ENCODE peak calls at places on chromosomes 5 and 9, in six cellular contexts. F is nephron progenitor cell, L is fibroblast of pulmonary artery, H is lower lobe of right lung, J is breast epithelium, E is uterus. B is an unnamed sample.

GRCh38 chr9:83955985-83956287 is 24.1 kb downstream of the HNRNPK start:
- DNase-seq in F (no peak), L (no peak), H (no peak), J (no peak), E (no peak), B (no peak)

GRCh38 chr9:89821081-89821480 is 216.3 kb downstream of the GADD45G start:
- DNase-seq in F (no peak), L (no peak), H (no peak), J (peak; percentile 27), E (no peak), B (no peak)

GRCh38 chr5:55232194-55232984 is 1.0 kb downstream of the CCNO start:
- DNase-seq in F (peak; percentile 50), L (no peak), H (peak; percentile 40), J (no peak), E (no peak), B (no peak)

GRCh38 chr9:136644593-136645342 is 17.9 kb upstream of the EGFL7 start:
- DNase-seq in F (peak; percentile 80), L (no peak), H (peak; percentile 90), J (no peak), E (peak; percentile 67), B (peak; percentile 91)

GRCh38 chr5:159178978-159179377 is 30.4 kb downstream of the RNF145 start:
- DNase-seq in F (no peak), L (peak; percentile 99), H (no peak), J (no peak), E (peak; percentile 38), B (no peak)

GRCh38 chr5:139655727-139656271 is 7.7 kb downstream of the CXXC5 start:
- DNase-seq in F (peak; percentile 54), L (no peak), H (peak; percentile 75), J (no peak), E (no peak), B (no peak)

GRCh38 chr9:126440938-126441337 is 114.3 kb downstream of the MVB12B start:
- DNase-seq in F (no peak), L (peak; percentile 4), H (no peak), J (no peak), E (no peak), B (no peak)

GRCh38 chr9:134551657-134552348 is 89.8 kb upstream of the COL5A1 start:
- DNase-seq in F (no peak), L (peak; percentile 75), H (peak; percentile 45), J (peak; percentile 30), E (no peak), B (no peak)

GRCh38 chr9:19154135-19154612 is 26.9 kb upstream of the PLIN2 start:
- DNase-seq in F (no peak), L (peak; percentile 100), H (no peak), J (peak; percentile 46), E (peak; percentile 88), B (no peak)

GRCh38 chr5:128455861-128456361 is 82.1 kb downstream of the FBN2 start:
- DNase-seq in F (no peak), L (no peak), H (no peak), J (no peak), E (no peak), B (no peak)

GRCh38 chr5:134077926-134078580 is 36.4 kb upstream of the TCF7 start:
- DNase-seq in F (no peak), L (no peak), H (no peak), J (no peak), E (no peak), B (no peak)

GRCh38 chr5:10994088-10994986 is 233.3 kb upstream of the DAP start:
- DNase-seq in F (no peak), L (no peak), H (no peak), J (no peak), E (no peak), B (no peak)

GRCh38 chr9:123263227-123263626 is 5.2 kb downstream of the STRBP start:
- DNase-seq in F (no peak), L (no peak), H (no peak), J (no peak), E (no peak), B (no peak)

GRCh38 chr9:75088646-75089368 is 493 bp downstream of the OSTF1 start:
- DNase-seq in F (peak; percentile 66), L (peak; percentile 69), H (peak; percentile 87), J (peak; percentile 36), E (peak; percentile 57), B (no peak)

GRCh38 chr9:93682155-93682968 is 106.0 kb downstream of the PHF2 start:
- DNase-seq in F (peak; percentile 88), L (peak; percentile 58), H (peak; percentile 67), J (no peak), E (peak; percentile 27), B (peak; percentile 63)

GRCh38 chr9:71036501-71036900 is 84.9 kb downstream of the TRPM3 start:
- DNase-seq in F (no peak), L (peak; percentile 81), H (no peak), J (peak; percentile 23), E (no peak), B (no peak)

GRCh38 chr9:71073494-71073893 is 47.9 kb downstream of the TRPM3 start:
- DNase-seq in F (no peak), L (no peak), H (no peak), J (no peak), E (no peak), B (no peak)

GRCh38 chr9:134892221-134892620 is 11.6 kb downstream of the FCN2 start:
- DNase-seq in F (no peak), L (no peak), H (peak; percentile 33), J (no peak), E (peak; percentile 9), B (no peak)

GRCh38 chr5:179486596-179487051 is 63.7 kb upstream of the RUFY1 start:
- DNase-seq in F (no peak), L (peak; percentile 38), H (no peak), J (peak; percentile 18), E (no peak), B (no peak)

GRCh38 chr9:95726756-95727155 is 148.7 kb upstream of the ERCC6L2 start:
- DNase-seq in F (no peak), L (peak; percentile 75), H (no peak), J (no peak), E (no peak), B (no peak)

GRCh38 chr5:121640298-121640697 is 211.4 kb upstream of the FTMT start:
- DNase-seq in F (no peak), L (no peak), H (no peak), J (no peak), E (no peak), B (no peak)

GRCh38 chr9:137449931-137450537 is 8.9 kb upstream of the ENTPD8 start:
- DNase-seq in F (peak; percentile 1), L (no peak), H (peak; percentile 42), J (no peak), E (no peak), B (no peak)

GRCh38 chr9:95815153-95815552 is 60.3 kb upstream of the ERCC6L2 start:
- DNase-seq in F (no peak), L (peak; percentile 61), H (no peak), J (no peak), E (no peak), B (no peak)

GRCh38 chr5:44868541-44868940 is 59.8 kb downstream of the MRPS30 start:
- DNase-seq in F (no peak), L (no peak), H (no peak), J (no peak), E (no peak), B (no peak)

GRCh38 chr9:12935714-12936113 is 160.9 kb downstream of the LURAP1L start:
- DNase-seq in F (no peak), L (peak; percentile 97), H (no peak), J (no peak), E (no peak), B (no peak)

GRCh38 chr5:45376463-45376862 is 319.7 kb downstream of the HCN1 start:
- DNase-seq in F (no peak), L (peak; percentile 28), H (no peak), J (no peak), E (no peak), B (no peak)

GRCh38 chr9:69599232-69599971 is 72.8 kb downstream of the APBA1 start:
- DNase-seq in F (no peak), L (peak; percentile 27), H (no peak), J (no peak), E (no peak), B (no peak)

DNA sequence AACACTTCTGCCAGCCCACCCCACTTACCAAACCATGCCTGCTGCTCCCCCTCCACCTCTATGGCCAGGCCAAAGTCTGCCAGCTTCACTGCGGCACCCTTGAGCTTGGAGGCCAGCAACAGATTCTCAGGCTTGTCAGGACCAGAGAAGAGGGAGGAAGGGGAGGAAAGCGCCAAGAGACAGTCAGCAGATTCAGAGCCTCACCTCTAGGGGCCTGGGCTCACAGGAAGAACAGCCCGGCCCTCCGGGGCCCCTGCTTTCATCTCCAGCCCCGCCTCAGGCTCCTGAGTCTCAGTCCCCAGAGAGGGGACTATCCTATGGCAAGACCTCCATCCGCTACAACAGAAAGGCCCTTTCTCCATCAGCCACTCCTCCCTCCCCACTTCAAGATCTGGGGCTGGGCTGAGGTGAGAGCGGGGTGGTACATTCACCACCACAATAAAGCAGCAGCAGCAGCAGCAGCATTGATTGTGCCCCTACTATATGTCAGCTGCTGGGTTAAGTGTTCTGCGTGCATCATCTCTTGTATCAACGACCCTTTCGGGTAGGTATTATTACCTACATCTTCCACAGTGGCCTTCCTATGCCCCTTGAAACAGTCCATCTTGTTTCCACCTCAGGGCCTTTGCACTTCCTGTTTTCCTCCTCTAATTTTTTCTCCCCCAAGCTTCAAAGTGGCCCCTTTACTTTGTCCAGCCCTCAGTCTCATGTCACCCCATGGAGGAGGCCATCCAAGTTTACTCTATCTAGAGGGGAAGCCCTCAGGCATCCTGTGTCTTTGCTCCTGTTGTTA is 36.0 kb downstream of the CAMK2A start:
- DNase-seq in F (no peak), L (no peak), H (no peak), J (no peak), E (no peak), B (no peak)
- TF ChIP-seq CTCF in F (no peak), L (no peak), H (no peak), J (no peak), E (no peak), B (no peak)

DNA sequence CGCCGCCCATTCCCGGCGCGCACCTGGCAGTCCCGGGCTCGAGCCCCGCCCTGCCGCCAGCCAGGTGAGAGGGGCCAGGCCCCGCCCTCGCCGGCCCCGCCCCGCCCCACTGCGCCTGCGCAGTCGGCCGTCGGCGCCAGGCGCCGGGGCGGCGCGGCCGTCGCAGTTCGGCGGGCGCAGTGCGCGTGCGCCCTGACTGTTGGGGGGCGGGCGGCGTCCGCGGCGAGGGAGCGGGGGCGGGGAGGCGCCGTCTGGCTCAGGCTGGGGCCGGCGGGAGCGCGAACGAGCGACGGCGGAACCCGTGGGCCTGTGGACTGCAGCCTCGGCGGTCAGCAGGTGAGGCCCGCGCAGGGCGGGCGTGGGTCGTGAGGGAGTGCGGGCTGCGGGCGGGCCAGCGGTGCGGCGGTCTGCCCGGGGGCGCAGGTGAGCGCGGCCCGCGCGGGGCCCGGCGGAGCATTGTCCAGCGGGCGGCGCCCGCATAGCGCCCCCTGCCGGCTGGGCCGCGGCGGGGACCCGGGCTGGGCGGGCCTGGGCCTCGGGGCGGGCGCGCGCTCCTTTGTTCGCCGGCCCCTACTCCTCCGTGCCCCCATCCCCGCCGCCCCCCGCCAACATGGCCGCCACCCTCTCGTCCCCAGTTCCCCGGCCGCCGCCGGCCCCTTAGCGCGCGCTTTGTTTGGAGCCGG is at the start of gene SPIN1:
- DNase-seq in F (peak; percentile 89), L (peak; percentile 76), H (peak; percentile 84), J (peak; percentile 73), E (peak; percentile 69), B (peak; percentile 64)
- TF ChIP-seq CTCF in F (no peak), L (no peak), H (no peak), J (no peak), E (no peak), B (peak; percentile 25)

GRCh38 chr5:122919969-122920368 is 74.6 kb downstream of the SNX24 start:
- DNase-seq in F (no peak), L (no peak), H (no peak), J (no peak), E (no peak), B (no peak)
- TF ChIP-seq CTCF in F (no peak), L (no peak), H (no peak), J (no peak), E (no peak), B (no peak)

GRCh38 chr5:72817076-72817476 is 615 bp downstream of the TNPO1 start:
- DNase-seq in F (no peak), L (peak; percentile 78), H (peak; percentile 77), J (peak; percentile 35), E (peak; percentile 46), B (no peak)
- TF ChIP-seq CTCF in F (no peak), L (no peak), H (no peak), J (no peak), E (no peak), B (no peak)